ENCODE peak calls at places on chromosomes 2 and 18, in five cellular contexts. H is lower lobe of right lung; V is CD8-positive, alpha-beta T cell; O is choroid plexus epithelial cell; M is GM13976. N is an unnamed sample.

GRCh38 chr18:29840101-29840500 is 1202.4 kb downstream of the DSC3 start:
- DNase-seq in V (no peak), H (no peak), M (no peak), O (peak), N (no peak)

GRCh38 chr2:760001-760400 is 82.8 kb upstream of the TMEM18 start:
- DNase-seq in M (no peak), O (no peak), V (no peak), H (no peak), N (no peak)

GRCh38 chr2:241959751-241960269 is 90.3 kb downstream of the RTP5 start:
- DNase-seq in V (no peak), M (no peak), O (no peak), H (no peak), N (no peak)

GRCh38 chr2:64623232-64623879 is 30.4 kb downstream of the SERTAD2 start:
- DNase-seq in O (no peak), M (no peak), V (no peak), H (no peak), N (no peak)

GRCh38 chr18:59593291-59593717 is 103.9 kb downstream of the CCBE1 start:
- DNase-seq in V (no peak), H (no peak), M (no peak), O (peak), N (no peak)

GRCh38 chr2:211944572-211944971 is 594.0 kb downstream of the ERBB4 start:
- DNase-seq in H (no peak), V (no peak), O (no peak), M (peak), N (no peak)

GRCh38 chr18:25453556-25454269 is 101.7 kb upstream of the ZNF521 start:
- DNase-seq in V (no peak), M (no peak), H (no peak), O (peak), N (no peak)

GRCh38 chr2:239695106-239695727 is 294.4 kb upstream of the HDAC4 start:
- DNase-seq in O (no peak), H (no peak), V (no peak), M (no peak), N (no peak)

GRCh38 chr2:193963472-193964119 is 1693.4 kb upstream of the SLC39A10 start:
- DNase-seq in V (no peak), H (no peak), O (peak), M (peak), N (no peak)

GRCh38 chr2:220701115-220701514 is 871.0 kb downstream of the EPHA4 start:
- DNase-seq in O (no peak), V (no peak), M (no peak), H (no peak), N (no peak)

GRCh38 chr2:220696280-220696669 is 875.8 kb downstream of the EPHA4 start:
- DNase-seq in O (no peak), H (no peak), M (no peak), V (no peak), N (no peak)

DNA sequence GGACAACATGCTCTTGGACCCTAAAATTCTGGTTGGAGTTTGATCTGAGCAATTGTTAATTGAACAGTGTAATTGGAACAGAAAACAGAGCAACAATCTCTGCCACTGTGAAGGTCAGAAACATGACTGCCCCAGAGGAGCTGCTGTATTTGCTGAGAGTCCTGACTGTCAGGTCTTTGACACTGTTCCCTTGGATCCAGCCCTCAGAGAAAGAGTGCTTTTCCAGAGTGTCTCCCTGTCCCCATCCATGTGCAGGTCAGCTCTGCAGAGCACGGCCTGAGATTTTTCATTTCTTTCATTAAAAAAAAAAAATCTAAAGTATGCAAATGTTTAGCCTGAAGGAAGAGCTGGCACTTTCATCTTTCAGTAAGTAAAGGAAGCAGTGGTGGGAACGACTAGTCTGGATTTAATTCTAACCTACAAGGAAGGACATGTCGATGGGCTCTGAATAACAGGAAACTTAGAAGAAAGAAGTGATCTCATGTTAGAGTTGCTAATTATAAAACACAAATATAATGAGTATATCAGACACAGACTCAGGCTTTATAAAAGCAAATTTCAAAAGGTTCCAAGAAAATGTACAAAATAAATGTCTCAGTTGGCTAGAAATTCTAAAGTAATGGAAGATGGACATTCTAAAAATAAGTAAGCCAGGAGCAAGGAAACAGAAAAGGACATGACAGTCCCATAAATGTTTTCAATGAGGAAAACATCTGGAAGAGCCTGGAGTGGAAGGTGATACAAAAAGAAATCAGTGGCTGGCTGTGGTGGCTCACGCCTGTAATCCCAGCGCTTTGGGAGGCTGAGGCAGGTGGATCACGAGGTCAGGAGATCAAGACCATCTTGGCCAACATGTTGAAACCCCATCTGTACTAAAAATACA is 876.5 kb downstream of the EPHA4 start:
- DNase-seq in M (no peak), O (no peak), V (no peak), H (no peak), N (no peak)
- TF ChIP-seq CTCF in M (no peak), O (no peak), V (no peak), H (no peak), N (no peak)

GRCh38 chr2:127531133-127531709 is 4.3 kb upstream of the MYO7B start:
- DNase-seq in H (no peak), V (no peak), M (no peak), O (no peak), N (no peak)

GRCh38 chr2:127532296-127532695 is 3.2 kb upstream of the MYO7B start:
- DNase-seq in M (no peak), V (no peak), H (no peak), O (no peak), N (no peak)

GRCh38 chr2:127526940-127527804 is 883 bp upstream of the IWS1 start:
- DNase-seq in V (no peak), O (peak), M (no peak), H (no peak), N (no peak)

GRCh38 chr2:127528487-127528886 is 2.2 kb upstream of the IWS1 start:
- DNase-seq in H (no peak), O (no peak), M (no peak), V (no peak), N (no peak)

GRCh38 chr2:127530245-127531132 is 4.2 kb upstream of the IWS1 start:
- DNase-seq in H (no peak), M (no peak), V (no peak), O (no peak), N (no peak)
- TF ChIP-seq CTCF in H (no peak), M (no peak), V (no peak), O (no peak), N (no peak)

GRCh38 chr2:156192468-156192867 is 140.1 kb downstream of the NR4A2 start:
- DNase-seq in V (no peak), M (no peak), H (no peak), O (peak), N (no peak)
- TF ChIP-seq CTCF in V (peak), M (no peak), H (no peak), O (peak), N (no peak)

GRCh38 chr2:62724886-62725711 is 19.6 kb downstream of the EHBP1 start:
- DNase-seq in V (peak), O (no peak), H (peak), M (no peak), N (no peak)
- TF ChIP-seq CTCF in V (no peak), O (peak), H (peak), M (peak), N (peak)

GRCh38 chr2:229910832-229911412 is 10.9 kb downstream of the TRIP12 start:
- DNase-seq in M (peak), H (no peak), V (no peak), O (peak), N (no peak)
- TF ChIP-seq CTCF in M (peak), H (peak), V (peak), O (peak), N (peak)

GRCh38 chr2:100919316-100919715 is 82.8 kb upstream of the RPL31 start:
- DNase-seq in M (peak), V (no peak), H (no peak), O (no peak), N (no peak)
- TF ChIP-seq CTCF in M (no peak), V (peak), H (peak), O (peak), N (peak)